ENCODE peak calls at places on chromosomes 3 and 15, in six cellular contexts. One of them, this sample, is unnamed.

GRCh38 chr15:45637552-45638033 is 2.8 kb downstream of the SQOR start:
- DNase-seq in left ventricle myocardium inferior: peak; percentile 54
- DNase-seq in GDM1: peak; percentile 67
- DNase-seq in tibial artery: peak; percentile 59
- DNase-seq in NCI-H524 treated with DMSO at 0.1 percent for 48 hours: peak; percentile 50
- DNase-seq in NCI-H2081: no peak
- DNase-seq in this sample: no peak

GRCh38 chr3:113659121-113659531 is 37.3 kb downstream of the USF3 start:
- DNase-seq in left ventricle myocardium inferior: no peak
- DNase-seq in GDM1: no peak
- DNase-seq in tibial artery: no peak
- DNase-seq in NCI-H524 treated with DMSO at 0.1 percent for 48 hours: peak; percentile 79
- DNase-seq in NCI-H2081: peak; percentile 94
- DNase-seq in this sample: no peak

GRCh38 chr3:158794936-158795518 is 6.8 kb upstream of the MFSD1 start:
- DNase-seq in left ventricle myocardium inferior: no peak
- DNase-seq in GDM1: peak; percentile 33
- DNase-seq in tibial artery: no peak
- DNase-seq in NCI-H524 treated with DMSO at 0.1 percent for 48 hours: no peak
- DNase-seq in NCI-H2081: peak; percentile 62
- DNase-seq in this sample: no peak

GRCh38 chr15:71748327-71748726 is 62.0 kb upstream of the NR2E3 start:
- DNase-seq in left ventricle myocardium inferior: no peak
- DNase-seq in GDM1: no peak
- DNase-seq in tibial artery: no peak
- DNase-seq in NCI-H524 treated with DMSO at 0.1 percent for 48 hours: no peak
- DNase-seq in NCI-H2081: no peak
- DNase-seq in this sample: no peak

GRCh38 chr15:89367485-89368451 is 33.1 kb upstream of the POLG start:
- DNase-seq in left ventricle myocardium inferior: no peak
- DNase-seq in GDM1: no peak
- DNase-seq in tibial artery: no peak
- DNase-seq in NCI-H524 treated with DMSO at 0.1 percent for 48 hours: no peak
- DNase-seq in NCI-H2081: peak; percentile 90
- DNase-seq in this sample: no peak

GRCh38 chr15:60840703-60841411 is 361.9 kb upstream of the ICE2 start:
- DNase-seq in left ventricle myocardium inferior: no peak
- DNase-seq in GDM1: no peak
- DNase-seq in tibial artery: no peak
- DNase-seq in NCI-H524 treated with DMSO at 0.1 percent for 48 hours: no peak
- DNase-seq in NCI-H2081: no peak
- DNase-seq in this sample: no peak

GRCh38 chr3:24678441-24678865 is 183.8 kb upstream of the THRB start:
- DNase-seq in left ventricle myocardium inferior: no peak
- DNase-seq in GDM1: peak; percentile 1
- DNase-seq in tibial artery: no peak
- DNase-seq in NCI-H524 treated with DMSO at 0.1 percent for 48 hours: no peak
- DNase-seq in NCI-H2081: no peak
- DNase-seq in this sample: no peak

GRCh38 chr15:27258287-27258686 is 287.3 kb downstream of the GABRG3 start:
- DNase-seq in left ventricle myocardium inferior: no peak
- DNase-seq in GDM1: no peak
- DNase-seq in tibial artery: no peak
- DNase-seq in NCI-H524 treated with DMSO at 0.1 percent for 48 hours: no peak
- DNase-seq in NCI-H2081: no peak
- DNase-seq in this sample: no peak

GRCh38 chr3:29922990-29923746 is 642.3 kb downstream of the RBMS3 start:
- DNase-seq in left ventricle myocardium inferior: peak; percentile 20
- DNase-seq in GDM1: no peak
- DNase-seq in tibial artery: no peak
- DNase-seq in NCI-H524 treated with DMSO at 0.1 percent for 48 hours: peak; percentile 64
- DNase-seq in NCI-H2081: no peak
- DNase-seq in this sample: peak; percentile 39

GRCh38 chr15:74222231-74222511 is 14.0 kb upstream of the CCDC33 start:
- DNase-seq in left ventricle myocardium inferior: no peak
- DNase-seq in GDM1: no peak
- DNase-seq in tibial artery: no peak
- DNase-seq in NCI-H524 treated with DMSO at 0.1 percent for 48 hours: no peak
- DNase-seq in NCI-H2081: no peak
- DNase-seq in this sample: no peak

GRCh38 chr15:43441316-43441715 is 51.6 kb downstream of the TP53BP1 start:
- DNase-seq in left ventricle myocardium inferior: no peak
- DNase-seq in GDM1: no peak
- DNase-seq in tibial artery: no peak
- DNase-seq in NCI-H524 treated with DMSO at 0.1 percent for 48 hours: no peak
- DNase-seq in NCI-H2081: peak; percentile 13
- DNase-seq in this sample: no peak

GRCh38 chr3:30779686-30780287 is 114.7 kb downstream of the GADL1 start:
- DNase-seq in left ventricle myocardium inferior: no peak
- DNase-seq in GDM1: peak; percentile 4
- DNase-seq in tibial artery: no peak
- DNase-seq in NCI-H524 treated with DMSO at 0.1 percent for 48 hours: no peak
- DNase-seq in NCI-H2081: no peak
- DNase-seq in this sample: no peak

GRCh38 chr3:50450135-50450911 is 53.1 kb downstream of the CACNA2D2 start:
- DNase-seq in left ventricle myocardium inferior: peak; percentile 40
- DNase-seq in GDM1: no peak
- DNase-seq in tibial artery: peak; percentile 71
- DNase-seq in NCI-H524 treated with DMSO at 0.1 percent for 48 hours: no peak
- DNase-seq in NCI-H2081: no peak
- DNase-seq in this sample: peak; percentile 59

GRCh38 chr3:183526838-183527420 is 28.6 kb downstream of the KLHL6 start:
- DNase-seq in left ventricle myocardium inferior: no peak
- DNase-seq in GDM1: no peak
- DNase-seq in tibial artery: no peak
- DNase-seq in NCI-H524 treated with DMSO at 0.1 percent for 48 hours: no peak
- DNase-seq in NCI-H2081: no peak
- DNase-seq in this sample: no peak

GRCh38 chr3:187830181-187830580 is 84.9 kb upstream of the BCL6 start:
- DNase-seq in left ventricle myocardium inferior: no peak
- DNase-seq in GDM1: no peak
- DNase-seq in tibial artery: no peak
- DNase-seq in NCI-H524 treated with DMSO at 0.1 percent for 48 hours: no peak
- DNase-seq in NCI-H2081: no peak
- DNase-seq in this sample: no peak

GRCh38 chr3:4945318-4945717 is 33.9 kb upstream of the BHLHE40 start:
- DNase-seq in left ventricle myocardium inferior: no peak
- DNase-seq in GDM1: no peak
- DNase-seq in tibial artery: no peak
- DNase-seq in NCI-H524 treated with DMSO at 0.1 percent for 48 hours: no peak
- DNase-seq in NCI-H2081: no peak
- DNase-seq in this sample: no peak

GRCh38 chr15:39454189-39454986 is 126.5 kb upstream of the THBS1 start:
- DNase-seq in left ventricle myocardium inferior: no peak
- DNase-seq in GDM1: no peak
- DNase-seq in tibial artery: no peak
- DNase-seq in NCI-H524 treated with DMSO at 0.1 percent for 48 hours: no peak
- DNase-seq in NCI-H2081: no peak
- DNase-seq in this sample: no peak

GRCh38 chr3:102532901-102533300 is 98.1 kb downstream of the ZPLD1 start:
- DNase-seq in left ventricle myocardium inferior: no peak
- DNase-seq in GDM1: no peak
- DNase-seq in tibial artery: no peak
- DNase-seq in NCI-H524 treated with DMSO at 0.1 percent for 48 hours: no peak
- DNase-seq in NCI-H2081: no peak
- DNase-seq in this sample: no peak

GRCh38 chr3:107604057-107604802 is 81.5 kb downstream of the BBX start:
- DNase-seq in left ventricle myocardium inferior: no peak
- DNase-seq in GDM1: no peak
- DNase-seq in tibial artery: no peak
- DNase-seq in NCI-H524 treated with DMSO at 0.1 percent for 48 hours: no peak
- DNase-seq in NCI-H2081: no peak
- DNase-seq in this sample: no peak

GRCh38 chr15:95864467-95864886 is 466.0 kb upstream of the NR2F2 start:
- DNase-seq in left ventricle myocardium inferior: no peak
- DNase-seq in GDM1: no peak
- DNase-seq in tibial artery: no peak
- DNase-seq in NCI-H524 treated with DMSO at 0.1 percent for 48 hours: no peak
- DNase-seq in NCI-H2081: no peak
- DNase-seq in this sample: no peak

GRCh38 chr3:122918576-122919290 is 108.8 kb downstream of the SEMA5B start:
- DNase-seq in left ventricle myocardium inferior: no peak
- DNase-seq in GDM1: no peak
- DNase-seq in tibial artery: no peak
- DNase-seq in NCI-H524 treated with DMSO at 0.1 percent for 48 hours: no peak
- DNase-seq in NCI-H2081: no peak
- DNase-seq in this sample: no peak

GRCh38 chr15:78714890-78715289 is 73.9 kb upstream of the CHRNB4 start:
- DNase-seq in left ventricle myocardium inferior: no peak
- DNase-seq in GDM1: no peak
- DNase-seq in tibial artery: no peak
- DNase-seq in NCI-H524 treated with DMSO at 0.1 percent for 48 hours: no peak
- DNase-seq in NCI-H2081: peak; percentile 22
- DNase-seq in this sample: no peak

GRCh38 chr3:190013943-190014924 is 106.5 kb downstream of the P3H2 start:
- DNase-seq in left ventricle myocardium inferior: no peak
- DNase-seq in GDM1: no peak
- DNase-seq in tibial artery: no peak
- DNase-seq in NCI-H524 treated with DMSO at 0.1 percent for 48 hours: no peak
- DNase-seq in NCI-H2081: no peak
- DNase-seq in this sample: no peak

GRCh38 chr3:49465269-49466034 is 4.6 kb upstream of the DAG1 start:
- DNase-seq in left ventricle myocardium inferior: no peak
- DNase-seq in GDM1: no peak
- DNase-seq in tibial artery: no peak
- DNase-seq in NCI-H524 treated with DMSO at 0.1 percent for 48 hours: no peak
- DNase-seq in NCI-H2081: no peak
- DNase-seq in this sample: no peak

GRCh38 chr3:169699536-169700050 is 36.1 kb upstream of the MECOM start:
- DNase-seq in left ventricle myocardium inferior: peak; percentile 84
- DNase-seq in GDM1: no peak
- DNase-seq in tibial artery: peak; percentile 90
- DNase-seq in NCI-H524 treated with DMSO at 0.1 percent for 48 hours: no peak
- DNase-seq in NCI-H2081: no peak
- DNase-seq in this sample: peak; percentile 95

This sample was measured in tibial nerve.